ENCODE peak calls at places on chromosomes 3 and 15, in seven cellular contexts. V is ELR, A is globus pallidus, Z is posterior vena cava, X is activated T-cell treated with anti-CD3 and anti-CD28 coated beads for 24 hours, M is astrocyte of the cerebellum, F is GM04504. Q is an unnamed sample.

GRCh38 chr3:59016930-59017616 is 32.8 kb downstream of the CFAP20DC start:
- DNase-seq in M (no peak), A (no peak), F (no peak), V (no peak), X (no peak), Z (no peak), Q (no peak)

GRCh38 chr15:34047893-34048775 is 9.1 kb upstream of the AVEN start:
- DNase-seq in M (peak; percentile 39), Z (no peak), F (no peak), X (no peak), V (peak; percentile 33), A (no peak), Q (no peak)

GRCh38 chr15:101022306-101022705 is 103.1 kb downstream of the LRRK1 start:
- DNase-seq in V (no peak), X (no peak), M (no peak), F (no peak), A (no peak), Z (peak; percentile 62), Q (peak; percentile 61)

GRCh38 chr3:176106380-176106779 is 1090.9 kb downstream of the TBL1XR1 start:
- DNase-seq in M (peak; percentile 1), F (no peak), A (no peak), Z (no peak), V (no peak), X (no peak), Q (no peak)

GRCh38 chr3:146117406-146118285 is 43.3 kb downstream of the PLOD2 start:
- DNase-seq in V (peak; percentile 78), Z (no peak), F (peak; percentile 81), A (no peak), X (no peak), M (peak; percentile 80), Q (no peak)

GRCh38 chr3:172974969-172975368 is 166.1 kb downstream of the SPATA16 start:
- DNase-seq in V (no peak), X (no peak), M (no peak), A (no peak), F (no peak), Z (no peak), Q (no peak)

GRCh38 chr15:75704263-75704615 is 8.4 kb downstream of the CSPG4 start:
- DNase-seq in F (no peak), A (no peak), X (no peak), V (no peak), M (no peak), Z (no peak), Q (no peak)

GRCh38 chr3:89847955-89848354 is 740.5 kb downstream of the EPHA3 start:
- DNase-seq in F (no peak), V (no peak), M (no peak), X (no peak), Z (no peak), A (no peak), Q (no peak)

GRCh38 chr3:72485649-72486048 is 362.6 kb downstream of the SHQ1 start:
- DNase-seq in A (peak; percentile 33), F (no peak), V (no peak), Z (no peak), X (no peak), M (no peak), Q (no peak)

GRCh38 chr15:80887148-80887547 is 102.5 kb downstream of the MESD start:
- DNase-seq in F (no peak), V (no peak), Z (no peak), A (no peak), X (no peak), M (no peak), Q (no peak)

GRCh38 chr15:70160267-70160666 is 62.5 kb upstream of the TLE3 start:
- DNase-seq in A (no peak), X (no peak), Z (no peak), V (peak; percentile 44), F (no peak), M (no peak), Q (no peak)

GRCh38 chr3:126389112-126389791 is 5.5 kb upstream of the CFAP100 start:
- DNase-seq in F (peak; percentile 59), M (peak; percentile 42), V (peak; percentile 89), X (peak; percentile 6), A (peak; percentile 89), Z (peak; percentile 98), Q (peak; percentile 97)

GRCh38 chr3:107410606-107411005 is 33.4 kb downstream of the CCDC54 start:
- DNase-seq in X (no peak), M (no peak), A (no peak), F (no peak), V (no peak), Z (no peak), Q (no peak)

GRCh38 chr3:24185738-24186384 is 240.8 kb downstream of the NR1D2 start:
- DNase-seq in V (peak; percentile 78), A (peak; percentile 48), X (peak; percentile 1), M (peak; percentile 68), F (no peak), Z (no peak), Q (no peak)

GRCh38 chr3:54342676-54343075 is 220.3 kb downstream of the CACNA2D3 start:
- DNase-seq in M (no peak), X (no peak), A (no peak), Z (no peak), F (no peak), V (no peak), Q (peak; percentile 69)

GRCh38 chr3:155554777-155555445 is 190.0 kb downstream of the PLCH1 start:
- DNase-seq in X (no peak), M (no peak), Z (no peak), V (no peak), F (no peak), A (no peak), Q (no peak)

GRCh38 chr3:141553055-141553454 is 66.2 kb downstream of the RASA2 start:
- DNase-seq in M (no peak), A (no peak), V (no peak), Z (no peak), X (no peak), F (no peak), Q (no peak)

GRCh38 chr3:147963711-147964110 is 554.5 kb downstream of the ZIC1 start:
- DNase-seq in A (no peak), F (no peak), X (no peak), M (no peak), V (no peak), Z (no peak), Q (no peak)

GRCh38 chr15:28191832-28192231 is 92.7 kb upstream of the OCA2 start:
- DNase-seq in Z (peak; percentile 86), X (no peak), M (peak; percentile 71), V (no peak), A (peak; percentile 69), F (peak; percentile 68), Q (peak; percentile 83)

GRCh38 chr3:120661106-120661962 is 20.7 kb downstream of the HGD start:
- DNase-seq in X (no peak), M (no peak), Z (no peak), F (no peak), A (no peak), V (no peak), Q (no peak)

GRCh38 chr15:59993041-59993750 is 10.9 kb upstream of the FOXB1 start:
- DNase-seq in M (no peak), V (no peak), A (no peak), F (no peak), Z (no peak), X (no peak), Q (no peak)

GRCh38 chr15:92451225-92451825 is 57.6 kb downstream of the ST8SIA2 start:
- DNase-seq in X (no peak), V (peak; percentile 20), Z (no peak), A (no peak), M (peak; percentile 49), F (peak; percentile 32), Q (no peak)

GRCh38 chr3:37852097-37852496 is 9.6 kb upstream of the CTDSPL start:
- DNase-seq in A (no peak), Z (no peak), M (no peak), X (no peak), F (no peak), V (peak; percentile 46), Q (no peak)

GRCh38 chr3:7800006-7800780 is 701.4 kb upstream of the LMCD1 start:
- DNase-seq in M (no peak), X (no peak), V (no peak), Z (no peak), F (no peak), A (peak; percentile 30), Q (no peak)

GRCh38 chr15:74664028-74664616 is 31.7 kb downstream of the EDC3 start:
- DNase-seq in Z (no peak), X (no peak), F (no peak), M (no peak), A (peak; percentile 54), V (peak; percentile 14), Q (no peak)

GRCh38 chr3:170740726-170741591 is 129.0 kb downstream of the RPL22L1 start:
- DNase-seq in M (peak; percentile 91), Z (peak; percentile 87), V (peak; percentile 92), X (no peak), F (peak; percentile 94), A (peak; percentile 89), Q (peak; percentile 68)

GRCh38 chr3:152539191-152539764 is 270.5 kb downstream of the MBNL1 start:
- DNase-seq in X (no peak), A (no peak), Z (no peak), M (no peak), F (no peak), V (peak; percentile 4), Q (no peak)

GRCh38 chr3:185866555-185866954 is 41.7 kb upstream of the IGF2BP2 start:
- DNase-seq in M (no peak), V (no peak), Z (no peak), X (no peak), F (no peak), A (no peak), Q (no peak)

GRCh38 chr15:53446376-53446775 is 313.1 kb downstream of the WDR72 start:
- DNase-seq in Z (no peak), A (no peak), F (no peak), M (no peak), X (no peak), V (no peak), Q (no peak)

GRCh38 chr15:58233341-58233740 is 95.2 kb downstream of the AQP9 start:
- DNase-seq in V (no peak), Z (no peak), A (no peak), F (no peak), X (no peak), M (no peak), Q (no peak)

GRCh38 chr15:66109826-66110225 is 143.7 kb downstream of the MEGF11 start:
- DNase-seq in Z (no peak), A (no peak), V (no peak), M (no peak), F (no peak), X (no peak), Q (no peak)

GRCh38 chr3:166191406-166191805 is 354.2 kb upstream of the BCHE start:
- DNase-seq in A (no peak), Z (no peak), V (peak; percentile 64), F (no peak), X (no peak), M (no peak), Q (no peak)